ENCODE peak calls at places on chromosome 1, in eight cellular contexts. Q is tibial nerve; H is RWPE2; G is tibial artery; Y is Panc1; I is CD4-positive, CD25-positive, alpha-beta regulatory T cell; M is hepatocyte; K is ascending aorta. S is an unnamed sample.
A peak's percentile ranks its signal among the peaks of the same experiment; 100 is the strongest.

GRCh38 chr1:113388621-113389355 is 1.5 kb upstream of the MAGI3 start:
- DNase-seq in H (no peak), K (no peak), I (no peak), M (peak; percentile 72), Y (no peak), Q (no peak), G (no peak), S (no peak)

GRCh38 chr1:185813401-185813979 is 79.3 kb downstream of the HMCN1 start:
- DNase-seq in H (no peak), K (no peak), G (no peak), M (peak; percentile 67), I (no peak), Q (peak; percentile 66), Y (peak; percentile 22), S (no peak)

GRCh38 chr1:166391677-166392076 is 224.9 kb upstream of the FAM78B start:
- DNase-seq in Y (no peak), Q (no peak), M (no peak), G (no peak), I (no peak), K (no peak), H (no peak), S (no peak)

GRCh38 chr1:224619209-224619608 is 3.1 kb downstream of the CNIH3 start:
- DNase-seq in G (no peak), M (no peak), I (no peak), Q (no peak), K (no peak), H (no peak), Y (no peak), S (no peak)

GRCh38 chr1:16386454-16387113 is 19.5 kb downstream of the SZRD1 start:
- DNase-seq in I (no peak), M (no peak), H (no peak), Y (no peak), Q (no peak), K (peak; percentile 79), G (no peak), S (no peak)

GRCh38 chr1:42380617-42381423 is at the start of gene RIMKLA:
- DNase-seq in Q (no peak), G (peak; percentile 58), Y (no peak), M (peak; percentile 73), H (no peak), I (peak; percentile 2), K (peak; percentile 63), S (no peak)

GRCh38 chr1:22876359-22877111 is 96.1 kb downstream of the LACTBL1 start:
- DNase-seq in G (no peak), K (no peak), I (no peak), Q (no peak), Y (no peak), M (peak; percentile 48), H (no peak), S (no peak)

GRCh38 chr1:37240897-37241296 is 206.6 kb upstream of the GRIK3 start:
- DNase-seq in K (no peak), Q (no peak), M (no peak), I (no peak), G (no peak), Y (no peak), H (no peak), S (no peak)

GRCh38 chr1:150320667-150320978 is 710 bp upstream of the PRPF3 start:
- DNase-seq in Y (no peak), I (no peak), M (no peak), Q (no peak), H (no peak), G (no peak), K (no peak), S (no peak)

GRCh38 chr1:210299501-210299900 is 29.2 kb upstream of the HHAT start:
- DNase-seq in K (no peak), Y (no peak), I (no peak), Q (no peak), G (no peak), M (no peak), H (no peak), S (no peak)

GRCh38 chr1:216616425-216616824 is 106.8 kb downstream of the ESRRG start:
- DNase-seq in K (no peak), H (no peak), G (no peak), M (no peak), I (no peak), Q (no peak), Y (no peak), S (no peak)

GRCh38 chr1:169925505-169926482 is 32.1 kb upstream of the SCYL3 start:
- DNase-seq in H (no peak), M (no peak), G (no peak), K (no peak), I (no peak), Y (no peak), Q (no peak), S (no peak)

GRCh38 chr1:198387587-198387986 is 152.9 kb downstream of the ATP6V1G3 start:
- DNase-seq in G (no peak), K (no peak), H (no peak), Q (no peak), I (no peak), M (peak; percentile 10), Y (no peak), S (no peak)

GRCh38 chr1:87826639-87827345 is 498.1 kb downstream of the LMO4 start:
- DNase-seq in I (no peak), Q (peak; percentile 40), H (no peak), G (peak; percentile 70), M (peak; percentile 54), K (peak; percentile 65), Y (no peak), S (no peak)

GRCh38 chr1:42479621-42480020 is 16.5 kb downstream of the CCDC30 start:
- DNase-seq in Y (no peak), Q (no peak), K (no peak), I (no peak), G (no peak), M (no peak), H (no peak), S (no peak)

GRCh38 chr1:25503551-25504426 is 39.6 kb upstream of the LDLRAP1 start:
- DNase-seq in Q (no peak), H (no peak), M (peak; percentile 61), G (peak; percentile 79), I (peak; percentile 47), K (peak; percentile 75), Y (peak; percentile 10), S (peak; percentile 50)

GRCh38 chr1:18360251-18360650 is 120.5 kb upstream of the KLHDC7A start:
- DNase-seq in I (no peak), Q (no peak), K (no peak), M (no peak), G (no peak), Y (no peak), H (no peak), S (no peak)

GRCh38 chr1:89989791-89990190 is 5.1 kb upstream of the ZNF326 start:
- DNase-seq in G (no peak), Q (no peak), M (peak; percentile 79), K (no peak), H (no peak), Y (no peak), I (no peak), S (no peak)

GRCh38 chr1:159218846-159219636 is 14.4 kb downstream of the ACKR1 start:
- DNase-seq in G (no peak), Q (no peak), K (no peak), H (no peak), M (no peak), I (no peak), Y (no peak), S (no peak)

GRCh38 chr1:95451054-95451453 is 217.0 kb downstream of the RWDD3 start:
- DNase-seq in G (no peak), Q (no peak), H (no peak), I (no peak), M (no peak), Y (no peak), K (no peak), S (no peak)

GRCh38 chr1:11151854-11152612 is 37.1 kb upstream of the ANGPTL7 start:
- DNase-seq in M (no peak), Q (no peak), Y (no peak), G (no peak), H (no peak), K (no peak), I (no peak), S (no peak)

DNA sequence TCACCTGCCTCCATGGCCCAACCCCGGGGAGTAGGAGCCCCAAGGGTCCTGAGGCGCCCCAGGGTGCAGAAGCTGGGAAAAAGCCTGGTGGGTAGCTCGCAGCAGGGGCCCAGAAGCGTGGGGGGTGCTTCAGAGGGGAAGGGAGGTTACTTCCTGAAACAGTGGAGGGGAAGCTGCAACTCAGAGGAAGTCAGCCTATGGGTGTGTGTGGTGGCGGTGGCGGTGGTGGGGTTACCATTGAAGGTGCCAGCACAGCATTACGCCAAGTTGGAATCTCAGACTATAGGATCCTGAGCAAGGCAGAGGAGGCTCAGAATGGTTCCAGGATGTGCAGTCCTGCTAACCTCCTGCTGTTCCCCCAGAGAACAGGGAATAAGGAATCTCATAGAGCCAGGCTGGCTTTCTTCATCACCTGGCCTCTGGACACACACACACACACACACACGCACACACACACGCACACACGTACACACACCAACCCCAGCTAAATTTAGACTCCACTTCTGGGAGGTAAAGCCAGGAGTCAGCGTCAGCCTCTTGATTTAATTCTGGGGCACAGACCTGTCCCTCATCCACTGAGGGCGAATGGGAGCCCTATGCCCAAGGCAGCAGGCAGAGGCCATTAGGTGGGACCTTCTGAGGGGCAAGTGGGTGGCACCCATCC is 1.3 kb downstream of the DENND4B start:
- DNase-seq in H (no peak), I (peak; percentile 73), G (peak; percentile 86), K (peak; percentile 80), Y (no peak), M (peak; percentile 39), Q (peak; percentile 48), S (peak; percentile 75)
- H3K4me1 ChIP-seq in H (no peaks in the 10 kb centered on the region), I (peaks cover 42% of the 10 kb centered on the region), G (no peaks in the 10 kb centered on the region), K (peaks cover 4% of the 10 kb centered on the region), Y (peaks cover 14% of the 10 kb centered on the region), M (peaks cover 7% of the 10 kb centered on the region), Q (peaks cover 19% of the 10 kb centered on the region), S (peaks cover 25% of the 10 kb centered on the region)

GRCh38 chr1:247037483-247038320 is 29.8 kb upstream of the ZNF695 start:
- DNase-seq in I (no peak), Y (no peak), M (no peak), Q (no peak), H (no peak), G (no peak), K (no peak), S (no peak)
- H3K9me3 ChIP-seq in I (peaks cover 81% of the 10 kb centered on the region), Y (peaks cover 96% of the 10 kb centered on the region), M (peaks cover 54% of the 10 kb centered on the region), Q (peaks cover 88% of the 10 kb centered on the region), H (peaks cover 4% of the 10 kb centered on the region), G (no peaks in the 10 kb centered on the region), K (peaks cover 95% of the 10 kb centered on the region), S (peaks cover 51% of the 10 kb centered on the region)

DNA sequence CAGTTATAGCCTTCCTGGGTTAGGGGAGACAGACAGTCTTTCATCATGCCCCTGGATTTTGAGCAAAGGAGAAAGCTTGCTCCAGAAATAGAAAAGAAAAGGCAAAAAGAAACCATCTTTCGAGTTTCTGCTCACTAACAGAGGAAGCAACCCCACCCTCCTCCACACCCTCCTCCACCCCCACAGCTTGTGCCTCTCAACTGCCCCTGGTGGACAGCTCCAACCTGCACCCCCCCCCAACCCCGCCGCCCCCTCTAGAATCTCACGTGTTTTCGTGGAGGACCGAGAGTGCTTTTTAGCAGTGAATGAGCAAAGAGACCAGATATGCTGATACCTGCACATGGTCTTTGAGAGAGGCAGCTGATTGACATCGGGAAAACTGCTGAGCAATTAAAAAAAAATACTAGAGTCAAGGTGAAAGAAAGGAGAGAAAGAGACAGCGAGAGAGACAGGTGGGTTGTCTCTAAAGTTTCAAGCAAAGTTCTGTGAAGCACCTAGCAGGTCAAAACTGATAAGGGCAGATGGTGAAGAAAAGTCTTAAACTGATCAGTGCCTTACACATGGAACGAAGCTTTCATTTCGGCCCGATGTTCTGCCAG is 358.3 kb downstream of the KIF26B start:
- DNase-seq in Y (no peak), H (no peak), K (no peak), G (no peak), I (no peak), M (no peak), Q (no peak), S (no peak)
- H3K4me3 ChIP-seq in Y (no peak overlapping the region), H (no peak overlapping the region), K (no peak overlapping the region), G (no peak overlapping the region), I (no peak overlapping the region), M (no peak overlapping the region), Q (no peak overlapping the region), S (no peak overlapping the region)

GRCh38 chr1:145985502-145986439 is 10.6 kb downstream of the TXNIP start:
- DNase-seq in Q (peak; percentile 69), Y (no peak), K (peak; percentile 70), I (no peak), M (no peak), G (peak; percentile 68), H (no peak), S (no peak)
- H3K4me1 ChIP-seq in Q (peaks cover 38% of the 10 kb centered on the region), Y (no peaks in the 10 kb centered on the region), K (peaks cover 21% of the 10 kb centered on the region), I (peaks cover 60% of the 10 kb centered on the region), M (no peaks in the 10 kb centered on the region), G (no peaks in the 10 kb centered on the region), H (peaks cover 14% of the 10 kb centered on the region), S (peaks cover 54% of the 10 kb centered on the region)

S was measured in effector memory CD4-positive, alpha-beta T cell.